ENCODE peak calls at places on chromosome 15, in four cellular contexts. T, X, M and O are unnamed samples.

GRCh38 chr15:25133804-25134203 is 179.0 kb downstream of the SNRPN start:
- DNase-seq in X (no peak), T (no peak), M (no peak), O (no peak)

GRCh38 chr15:76150508-76150907 is 90.7 kb downstream of the TMEM266 start:
- DNase-seq in M (no peak), T (no peak), X (peak; percentile 43), O (no peak)

GRCh38 chr15:34883042-34883441 is 86.5 kb downstream of the AQR start:
- DNase-seq in X (no peak), T (no peak), M (no peak), O (no peak)

GRCh38 chr15:67178569-67179210 is 75.8 kb downstream of the AAGAB start:
- DNase-seq in M (no peak), T (no peak), X (no peak), O (no peak)

GRCh38 chr15:55872471-55872870 is 120.9 kb downstream of the NEDD4 start:
- DNase-seq in X (no peak), T (no peak), M (no peak), O (no peak)

GRCh38 chr15:72116680-72117447 is 1.1 kb downstream of the MYO9A start:
- DNase-seq in X (peak; percentile 69), M (peak; percentile 7), T (no peak), O (no peak)

GRCh38 chr15:41235929-41236328 is 4.9 kb downstream of the CHP1 start:
- DNase-seq in T (no peak), M (no peak), X (no peak), O (no peak)

GRCh38 chr15:29456255-29456654 is 186.6 kb upstream of the NSMCE3 start:
- DNase-seq in M (no peak), T (no peak), X (no peak), O (no peak)

GRCh38 chr15:95864467-95864886 is 466.0 kb upstream of the NR2F2 start:
- DNase-seq in X (no peak), M (no peak), T (peak; percentile 68), O (no peak)

GRCh38 chr15:69570997-69571396 is 118.4 kb downstream of the RPLP1 start:
- DNase-seq in X (no peak), M (no peak), T (no peak), O (no peak)

GRCh38 chr15:34239151-34239761 is 14.4 kb downstream of the EMC4 start:
- DNase-seq in T (no peak), X (no peak), M (no peak), O (no peak)

GRCh38 chr15:64692166-64692565 is 83.2 kb downstream of the RBPMS2 start:
- DNase-seq in M (no peak), X (no peak), T (no peak), O (no peak)

GRCh38 chr15:58898150-58898680 is 35.3 kb downstream of the SLTM start:
- DNase-seq in T (no peak), M (no peak), X (no peak), O (no peak)

GRCh38 chr15:98899266-98900021 is 108.1 kb downstream of the PGPEP1L start:
- DNase-seq in T (no peak), X (peak; percentile 52), M (no peak), O (no peak)

GRCh38 chr15:40594429-40594836 is 384 bp downstream of the KNL1 start:
- DNase-seq in X (no peak), T (no peak), M (no peak), O (no peak)